ENCODE peak calls at places on chromosomes 6 and 20, in seven cellular contexts. Z is tibial artery; T is CD8-positive, alpha-beta memory T cell; X is lower lobe of right lung; L is iPS DF 6.9; G is fibroblast of lung; D is dorsolateral prefrontal cortex. Y is an unnamed sample.

GRCh38 chr20:32970115-32970972 is 33.9 kb downstream of the SUN5 start:
- DNase-seq in Z (peak), T (no peak), X (no peak), L (no peak), G (no peak), D (no peak), Y (peak)

GRCh38 chr20:32968833-32969241 is 35.4 kb downstream of the SUN5 start:
- DNase-seq in Z (peak), T (no peak), X (no peak), L (no peak), G (no peak), D (no peak), Y (peak)

GRCh38 chr6:9830808-9831207 is 584.1 kb downstream of the TFAP2A start:
- DNase-seq in Z (no peak), T (no peak), X (no peak), L (no peak), G (peak), D (no peak), Y (no peak)

GRCh38 chr6:75424610-75425548 is 68.7 kb downstream of the FILIP1 start:
- DNase-seq in Z (no peak), T (no peak), X (no peak), L (no peak), G (peak), D (no peak), Y (no peak)

GRCh38 chr6:149079911-149080501 is 237.5 kb upstream of the TAB2 start:
- DNase-seq in Z (peak), T (no peak), X (no peak), L (no peak), G (peak), D (no peak), Y (peak)

GRCh38 chr6:524803-525202 is 132.1 kb downstream of the HUS1B start:
- DNase-seq in Z (no peak), T (no peak), X (no peak), L (no peak), G (no peak), D (no peak), Y (no peak)

GRCh38 chr6:7974932-7975763 is 64.6 kb upstream of the TXNDC5 start:
- DNase-seq in Z (peak), T (no peak), X (peak), L (no peak), G (peak), D (peak), Y (peak)

GRCh38 chr20:57659131-57659788 is 39.0 kb upstream of the ZBP1 start:
- DNase-seq in Z (peak), T (no peak), X (peak), L (no peak), G (no peak), D (peak), Y (peak)

GRCh38 chr6:121759370-121759769 is 323.9 kb downstream of the GJA1 start:
- DNase-seq in Z (no peak), T (no peak), X (no peak), L (no peak), G (no peak), D (no peak), Y (no peak)

GRCh38 chr6:10297825-10298224 is 117.0 kb downstream of the TFAP2A start:
- DNase-seq in Z (no peak), T (no peak), X (no peak), L (no peak), G (no peak), D (no peak), Y (no peak)

GRCh38 chr6:5457036-5457435 is 195.7 kb downstream of the FARS2 start:
- DNase-seq in Z (no peak), T (no peak), X (no peak), L (no peak), G (peak), D (no peak), Y (no peak)

GRCh38 chr20:36017034-36017951 is 48.9 kb downstream of the CNBD2 start:
- DNase-seq in Z (no peak), T (no peak), X (peak), L (no peak), G (peak), D (no peak), Y (no peak)

GRCh38 chr6:134074151-134074712 is 21.8 kb upstream of the SLC2A12 start:
- DNase-seq in Z (no peak), T (no peak), X (no peak), L (peak), G (peak), D (peak), Y (no peak)

GRCh38 chr6:1233924-1234323 is 78.0 kb upstream of the FOXQ1 start:
- DNase-seq in Z (no peak), T (no peak), X (no peak), L (no peak), G (no peak), D (no peak), Y (no peak)

GRCh38 chr20:5821627-5822215 is 71.5 kb downstream of the SHLD1 start:
- DNase-seq in Z (no peak), T (no peak), X (no peak), L (no peak), G (no peak), D (no peak), Y (no peak)

GRCh38 chr6:91088515-91088914 is 501.6 kb upstream of the MAP3K7 start:
- DNase-seq in Z (no peak), T (no peak), X (no peak), L (no peak), G (no peak), D (no peak), Y (no peak)

GRCh38 chr6:13302751-13303667 is 25.3 kb downstream of the TBC1D7 start:
- DNase-seq in Z (peak), T (peak), X (peak), L (no peak), G (peak), D (no peak), Y (no peak)

GRCh38 chr6:53174996-53175395 is 26.4 kb upstream of the GCM1 start:
- DNase-seq in Z (no peak), T (no peak), X (no peak), L (no peak), G (no peak), D (no peak), Y (no peak)

GRCh38 chr6:165821754-165822153 is 158.7 kb upstream of the PDE10A start:
- DNase-seq in Z (no peak), T (no peak), X (no peak), L (no peak), G (no peak), D (no peak), Y (no peak)

GRCh38 chr20:53124075-53124532 is 151.9 kb downstream of the TSHZ2 start:
- DNase-seq in Z (peak), T (no peak), X (no peak), L (no peak), G (peak), D (no peak), Y (peak)

GRCh38 chr6:33419580-33420492 is at the start of gene SYNGAP1:
- DNase-seq in Z (peak), T (no peak), X (no peak), L (no peak), G (peak), D (peak), Y (no peak)

GRCh38 chr6:21227486-21227885 is 366.1 kb upstream of the SOX4 start:
- DNase-seq in Z (no peak), T (no peak), X (no peak), L (no peak), G (peak), D (no peak), Y (no peak)

GRCh38 chr6:41002168-41002567 is 36.9 kb downstream of the UNC5CL start:
- DNase-seq in Z (no peak), T (no peak), X (no peak), L (no peak), G (no peak), D (no peak), Y (peak)

GRCh38 chr6:80003841-80004198 is 629 bp upstream of the TTK start:
- DNase-seq in Z (no peak), T (peak), X (peak), L (no peak), G (no peak), D (peak), Y (no peak)

GRCh38 chr6:1384549-1385128 is 4.7 kb upstream of the FOXF2 start:
- DNase-seq in Z (no peak), T (no peak), X (no peak), L (no peak), G (no peak), D (no peak), Y (no peak)

DNA sequence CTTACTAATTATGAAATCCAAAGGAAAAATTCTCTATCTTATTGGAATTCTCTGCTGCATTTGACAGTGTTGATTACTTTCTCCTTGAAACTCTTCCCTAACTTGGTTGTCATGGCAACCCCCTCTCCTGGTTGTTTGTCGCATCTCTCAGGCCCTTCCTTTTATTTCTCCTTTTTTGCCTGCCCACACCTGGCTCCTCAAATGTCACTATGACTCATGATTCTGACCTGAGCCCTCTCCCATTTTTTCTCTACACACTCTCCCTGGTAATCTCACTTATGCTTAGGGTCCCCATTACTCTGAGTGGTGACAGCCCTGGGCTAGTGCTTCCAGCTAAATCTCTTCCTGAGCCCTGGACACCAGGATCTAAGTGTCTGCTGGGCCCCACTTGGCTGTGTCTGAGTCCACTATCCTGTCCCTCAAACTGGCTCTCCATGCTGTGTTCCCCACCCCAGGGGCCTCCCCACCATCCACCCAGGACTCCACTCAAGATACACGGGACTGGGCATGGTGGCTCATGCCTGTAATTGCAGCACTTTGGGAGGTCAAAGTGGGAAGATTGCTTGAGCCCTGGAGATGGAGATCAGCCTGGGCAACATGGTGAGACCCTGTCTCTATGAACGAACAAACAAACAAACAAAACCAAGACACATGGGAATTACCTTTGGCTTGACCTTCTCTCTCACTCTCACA is 16.5 kb upstream of the NNAT start:
- DNase-seq in Z (no peak), T (no peak), X (no peak), L (no peak), G (no peak), D (no peak), Y (no peak)
- H3K27ac ChIP-seq in Z (no peak), T (no peak), X (no peak), L (no peak), G (no peak), D (no peak), Y (no peak)

DNA sequence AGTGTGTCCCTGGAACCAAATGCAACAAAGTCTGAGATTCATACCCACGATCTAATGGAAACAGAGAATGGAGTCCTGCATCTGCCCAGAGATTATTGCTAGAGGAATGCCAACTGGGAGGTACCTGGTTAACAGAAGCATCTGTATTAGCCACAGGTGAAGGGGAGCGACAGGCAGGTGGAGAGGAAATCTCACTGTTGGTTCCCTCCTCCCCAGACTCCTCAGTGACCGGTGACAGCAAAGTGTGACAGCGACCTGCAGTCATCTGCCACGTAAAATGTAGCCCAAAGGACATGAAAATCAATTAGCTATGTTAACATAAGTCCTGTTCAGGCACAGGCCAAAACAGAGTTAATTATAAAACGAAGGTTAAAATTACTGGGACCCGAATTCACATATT is 336.6 kb downstream of the SYNE1 start:
- DNase-seq in Z (no peak), T (no peak), X (no peak), L (no peak), G (no peak), D (no peak), Y (no peak)
- H3K4me3 ChIP-seq in Z (no peak), T (peak), X (peak), L (no peak), G (peak), D (peak), Y (peak)

GRCh38 chr6:16421462-16421960 is 183.1 kb downstream of the GMPR start:
- DNase-seq in Z (no peak), T (no peak), X (no peak), L (no peak), G (no peak), D (no peak), Y (no peak)
- H3K27ac ChIP-seq in Z (peak), T (peak), X (peak), L (no peak), G (peak), D (no peak), Y (no peak)

DNA sequence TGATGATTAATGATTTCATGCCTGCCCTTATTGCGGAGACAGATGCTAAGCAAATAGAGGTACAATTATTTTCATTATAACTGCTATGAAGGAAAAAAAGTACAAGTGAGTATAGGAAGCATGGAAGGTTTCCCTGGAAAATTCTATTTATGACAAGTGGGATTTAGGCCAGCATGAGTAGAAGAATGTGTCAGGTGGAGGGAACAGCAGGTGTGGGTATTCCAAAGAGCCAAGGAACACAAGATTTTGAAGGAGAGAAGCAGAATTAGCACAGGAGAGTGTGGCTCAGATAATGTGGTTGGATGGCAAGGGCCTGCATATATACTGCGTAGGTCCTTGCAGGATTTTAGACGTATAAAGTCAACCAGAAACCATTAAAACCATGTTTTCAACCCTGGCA is 11.4 kb downstream of the PLCB1 start:
- DNase-seq in Z (no peak), T (no peak), X (no peak), L (no peak), G (no peak), D (no peak), Y (no peak)
- H3K4me3 ChIP-seq in Z (no peak), T (no peak), X (no peak), L (no peak), G (no peak), D (no peak), Y (no peak)

GRCh38 chr20:50562262-50562701 is 52.1 kb downstream of the PTPN1 start:
- DNase-seq in Z (no peak), T (no peak), X (peak), L (no peak), G (no peak), D (no peak), Y (no peak)

GRCh38 chr20:50559856-50560623 is 49.9 kb downstream of the PTPN1 start:
- DNase-seq in Z (no peak), T (no peak), X (no peak), L (no peak), G (peak), D (no peak), Y (no peak)

GRCh38 chr20:50559149-50559548 is 49.0 kb downstream of the PTPN1 start:
- DNase-seq in Z (no peak), T (no peak), X (no peak), L (no peak), G (no peak), D (no peak), Y (no peak)

GRCh38 chr20:50561379-50562078 is 51.3 kb downstream of the PTPN1 start:
- DNase-seq in Z (peak), T (no peak), X (no peak), L (no peak), G (peak), D (no peak), Y (no peak)

GRCh38 chr20:50560867-50561266 is 50.7 kb downstream of the PTPN1 start:
- DNase-seq in Z (no peak), T (no peak), X (no peak), L (no peak), G (no peak), D (peak), Y (no peak)
- H3K27ac ChIP-seq in Z (peak), T (no peak), X (peak), L (no peak), G (peak), D (peak), Y (peak)

DNA sequence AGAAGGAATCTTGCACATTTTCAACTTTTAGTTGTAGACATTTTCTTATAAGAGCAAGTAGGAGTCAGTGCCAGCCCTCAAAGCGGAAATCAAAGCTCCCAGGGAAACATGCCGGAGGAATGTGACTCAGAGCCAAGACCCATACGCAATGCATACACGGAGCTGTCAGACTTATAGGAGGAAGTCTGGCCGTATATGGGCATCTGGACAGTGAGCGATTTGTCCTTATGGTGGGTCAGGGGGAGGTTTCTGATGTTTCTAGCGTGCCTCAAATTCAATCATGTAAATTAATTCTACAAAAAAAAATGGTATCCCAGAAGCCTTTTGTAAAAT is 3.6 kb upstream of the CCN2 start:
- DNase-seq in Z (peak), T (no peak), X (peak), L (no peak), G (peak), D (no peak), Y (peak)
- H3K4me3 ChIP-seq in Z (peak), T (no peak), X (peak), L (no peak), G (no peak), D (no peak), Y (peak)

DNA sequence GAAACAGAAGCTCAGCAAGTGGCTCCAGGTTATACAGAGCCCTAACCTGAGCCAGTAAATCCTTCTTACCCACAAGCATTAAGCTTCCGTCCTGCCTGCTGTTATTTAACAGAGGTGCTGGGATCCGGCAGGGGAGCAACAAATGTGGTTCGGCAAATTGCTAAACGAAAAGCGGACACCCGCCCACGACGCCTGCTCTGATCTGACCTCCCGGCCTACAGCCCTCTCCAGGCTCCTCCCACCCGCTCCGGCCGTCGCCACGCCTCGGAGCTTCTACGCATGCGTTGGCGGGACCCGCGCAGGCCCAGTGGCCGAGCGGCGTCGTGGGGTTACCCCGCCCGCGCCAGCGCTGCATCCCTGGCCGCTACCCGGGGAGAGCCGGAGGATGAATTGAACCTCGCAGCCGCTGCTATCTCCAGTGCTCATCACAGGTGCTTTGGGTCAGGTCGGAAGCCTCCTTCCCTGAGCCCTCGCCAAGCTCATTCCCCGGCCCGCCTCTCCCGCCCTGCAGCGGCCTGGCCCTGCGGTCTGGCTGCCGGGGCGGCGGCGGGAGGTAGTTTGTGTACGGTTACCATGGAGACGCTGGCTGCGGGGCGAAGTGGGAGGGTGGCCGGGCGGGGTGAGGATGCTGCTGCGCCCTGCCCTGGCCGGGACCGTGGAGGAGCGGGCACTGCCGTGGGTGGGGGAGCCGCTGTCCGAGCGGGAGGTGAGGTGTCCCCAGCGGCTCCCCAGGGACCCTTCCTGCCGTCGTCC is at the start of gene ARMC2:
- DNase-seq in Z (peak), T (peak), X (peak), L (peak), G (peak), D (peak), Y (peak)
- H3K27ac ChIP-seq in Z (peak), T (peak), X (peak), L (no peak), G (peak), D (peak), Y (peak)

GRCh38 chr6:145733770-145734169 is 1.6 kb downstream of the EPM2A start:
- DNase-seq in Z (no peak), T (no peak), X (no peak), L (no peak), G (peak), D (no peak), Y (no peak)
- H3K4me3 ChIP-seq in Z (peak), T (no peak), X (no peak), L (no peak), G (peak), D (peak), Y (no peak)

GRCh38 chr6:26223213-26223612 is 136.0 kb downstream of the HFE start:
- DNase-seq in Z (no peak), T (no peak), X (no peak), L (no peak), G (peak), D (no peak), Y (no peak)

GRCh38 chr6:26223677-26224546 is 136.7 kb downstream of the HFE start:
- DNase-seq in Z (peak), T (peak), X (peak), L (no peak), G (peak), D (no peak), Y (no peak)

GRCh38 chr6:26224940-26225847 is 138.0 kb downstream of the HFE start:
- DNase-seq in Z (no peak), T (no peak), X (no peak), L (no peak), G (peak), D (no peak), Y (no peak)

GRCh38 chr6:26225848-26226590 is 138.8 kb downstream of the HFE start:
- DNase-seq in Z (no peak), T (no peak), X (no peak), L (no peak), G (no peak), D (no peak), Y (no peak)

GRCh38 chr6:26224547-26224912 is 137.3 kb downstream of the HFE start:
- DNase-seq in Z (no peak), T (no peak), X (no peak), L (no peak), G (no peak), D (no peak), Y (no peak)
- H3K27ac ChIP-seq in Z (peak), T (peak), X (peak), L (peak), G (peak), D (peak), Y (peak)